ENCODE peak calls at places on chromosomes 2 and 18, in six cellular contexts. M is hepatocyte, H is PC-9, K is heart left ventricle, S is left lung, L is ovary. Y is an unnamed sample.

GRCh38 chr2:223920109-223920508 is 25.0 kb downstream of the WDFY1 start:
- DNase-seq in S (no peak), H (no peak), M (no peak), K (no peak), L (no peak), Y (no peak)

GRCh38 chr2:121038031-121038430 is 247.0 kb downstream of the TFCP2L1 start:
- DNase-seq in H (no peak), S (no peak), K (no peak), L (no peak), M (no peak), Y (no peak)

GRCh38 chr2:144490017-144490416 is 29.9 kb downstream of the ZEB2 start:
- DNase-seq in H (no peak), K (no peak), M (no peak), S (no peak), L (no peak), Y (no peak)

GRCh38 chr18:27967938-27968803 is 208.8 kb downstream of the CDH2 start:
- DNase-seq in L (no peak), K (no peak), H (no peak), M (no peak), S (no peak), Y (no peak)

GRCh38 chr2:149587950-149588487 is 444 bp upstream of the MMADHC start:
- DNase-seq in K (no peak), S (no peak), L (no peak), M (no peak), H (no peak), Y (no peak)

GRCh38 chr18:49059028-49059670 is 108.4 kb upstream of the SMAD7 start:
- DNase-seq in H (no peak), M (no peak), L (no peak), K (no peak), S (no peak), Y (no peak)

GRCh38 chr2:81299841-81300240 is 995.3 kb upstream of the LRRTM1 start:
- DNase-seq in S (no peak), H (no peak), K (no peak), L (no peak), M (no peak), Y (no peak)

GRCh38 chr2:214465386-214466146 is 54.7 kb downstream of the VWC2L start:
- DNase-seq in L (no peak), H (peak; percentile 23), K (peak; percentile 49), S (no peak), M (peak; percentile 28), Y (peak; percentile 53)

GRCh38 chr2:160075171-160075570 is 12.8 kb upstream of the PLA2R1 start:
- DNase-seq in L (no peak), M (no peak), H (no peak), K (peak; percentile 35), S (no peak), Y (peak; percentile 75)

GRCh38 chr2:241944821-241945220 is 75.3 kb downstream of the RTP5 start:
- DNase-seq in L (no peak), M (no peak), S (no peak), H (no peak), K (no peak), Y (no peak)

GRCh38 chr2:80151248-80151647 is 153.3 kb downstream of the LRRTM1 start:
- DNase-seq in L (no peak), H (no peak), K (no peak), M (no peak), S (no peak), Y (no peak)

GRCh38 chr2:176934131-176934530 is 278.5 kb upstream of the HNRNPA3 start:
- DNase-seq in K (no peak), L (no peak), M (no peak), S (no peak), H (no peak), Y (no peak)

GRCh38 chr2:222423632-222424280 is 587 bp upstream of the SGPP2 start:
- DNase-seq in H (peak; percentile 29), M (peak; percentile 37), S (peak; percentile 56), L (peak; percentile 29), K (no peak), Y (no peak)

GRCh38 chr2:94956797-94957391 is 68.6 kb upstream of the MAL start:
- DNase-seq in M (no peak), L (no peak), H (peak; percentile 45), K (no peak), S (no peak), Y (no peak)

GRCh38 chr18:49876536-49876935 is 63.2 kb upstream of the ACAA2 start:
- DNase-seq in M (no peak), K (no peak), S (no peak), H (no peak), L (no peak), Y (no peak)

GRCh38 chr2:22449676-22450075 is 935.3 kb upstream of the KLHL29 start:
- DNase-seq in K (no peak), H (no peak), M (no peak), L (no peak), S (no peak), Y (no peak)

GRCh38 chr18:47050468-47050867 is 15.0 kb upstream of the ELOA2 start:
- DNase-seq in M (peak; percentile 41), K (no peak), S (no peak), H (peak; percentile 3), L (no peak), Y (no peak)

GRCh38 chr2:225120175-225120574 is 77.9 kb upstream of the DOCK10 start:
- DNase-seq in S (no peak), H (peak; percentile 56), K (no peak), M (no peak), L (no peak), Y (no peak)

GRCh38 chr2:177392373-177393246 is at the start of gene AGPS:
- DNase-seq in M (peak; percentile 87), S (peak; percentile 85), L (peak; percentile 85), K (peak; percentile 87), H (peak; percentile 91), Y (peak; percentile 87)

GRCh38 chr2:70805987-70806386 is 14.4 kb downstream of the CLEC4F start:
- DNase-seq in M (no peak), H (no peak), S (no peak), L (no peak), K (no peak), Y (no peak)

GRCh38 chr18:59846814-59847490 is 52.8 kb upstream of the PMAIP1 start:
- DNase-seq in M (peak; percentile 76), K (no peak), S (no peak), H (peak; percentile 61), L (no peak), Y (no peak)

GRCh38 chr2:119252186-119253113 is 28.8 kb downstream of the STEAP3 start:
- DNase-seq in H (peak; percentile 61), K (no peak), S (no peak), M (peak; percentile 78), L (no peak), Y (no peak)

GRCh38 chr2:198157314-198157713 is 352.9 kb downstream of the PLCL1 start:
- DNase-seq in L (no peak), S (no peak), K (no peak), H (no peak), M (no peak), Y (no peak)

GRCh38 chr18:7778181-7778580 is 211.1 kb downstream of the PTPRM start:
- DNase-seq in M (no peak), K (no peak), S (no peak), L (no peak), H (no peak), Y (no peak)

GRCh38 chr18:56258178-56258577 is 380.2 kb downstream of the TXNL1 start:
- DNase-seq in M (no peak), H (no peak), K (no peak), L (no peak), S (no peak), Y (no peak)

GRCh38 chr18:23177433-23178072 is 42.3 kb downstream of the CABLES1 start:
- DNase-seq in L (no peak), S (no peak), H (no peak), K (no peak), M (no peak), Y (no peak)

DNA sequence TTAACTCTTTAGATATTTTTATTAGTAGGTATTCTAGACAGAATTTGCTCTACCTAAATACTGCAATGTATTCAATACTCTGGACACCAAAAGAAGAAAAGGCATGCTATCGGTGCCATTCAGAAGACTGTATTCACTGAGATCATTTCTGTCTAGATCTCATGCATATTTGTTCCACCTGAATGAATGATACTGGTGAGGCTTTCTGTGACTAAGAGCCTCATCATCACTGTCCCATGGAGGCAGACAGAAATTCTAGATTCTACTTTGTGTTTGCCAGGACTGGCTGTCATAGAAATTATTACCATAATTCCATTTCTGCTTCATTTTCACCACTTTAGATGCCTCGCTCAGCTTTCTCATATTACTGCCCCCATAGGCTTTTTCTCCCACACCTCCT is 340.7 kb downstream of the MBD2 start:
- DNase-seq in L (no peak), M (no peak), H (no peak), K (no peak), S (no peak), Y (no peak)
- H3K27ac ChIP-seq in L (no peak overlapping the region), M (no peak overlapping the region), H (no peak overlapping the region), K (no peak overlapping the region), S (no peak overlapping the region), Y (no peak overlapping the region)

DNA sequence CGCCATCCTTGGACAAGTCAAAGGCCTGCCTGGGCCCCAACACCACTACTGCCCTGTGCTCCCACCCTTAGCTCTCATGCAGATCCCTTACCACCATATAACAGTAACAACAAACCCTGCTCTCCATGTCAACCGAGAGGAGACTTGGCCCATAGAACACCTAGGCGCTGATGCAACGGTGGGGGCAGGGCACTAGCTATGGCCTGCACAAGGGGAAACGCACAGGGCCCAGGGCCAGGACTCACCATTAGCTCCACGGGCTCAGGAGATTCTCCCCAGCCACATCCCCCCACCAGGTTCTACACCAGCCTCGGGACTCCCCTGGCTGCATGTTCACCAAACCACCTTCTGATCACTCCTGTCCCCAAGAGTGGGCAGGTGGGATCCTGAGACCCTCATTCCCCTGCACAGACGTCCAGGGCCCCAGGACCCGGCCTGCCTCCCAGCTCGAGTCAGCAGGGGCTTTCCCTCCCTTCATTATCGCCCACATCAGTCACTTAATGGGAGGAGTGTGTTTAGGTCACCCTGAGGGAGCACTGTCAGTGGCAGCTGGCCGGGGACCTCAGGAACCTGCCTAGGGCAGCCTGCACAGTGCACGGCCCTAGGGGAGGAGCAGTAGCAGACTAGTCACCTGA is 29.3 kb downstream of the ANKMY1 start:
- DNase-seq in S (no peak), H (no peak), K (no peak), L (no peak), M (no peak), Y (no peak)
- H3K9me3 ChIP-seq in S (no peaks in the 10 kb centered on the region), H (peaks cover 16% of the 10 kb centered on the region), K (peaks cover 50% of the 10 kb centered on the region), L (no peaks in the 10 kb centered on the region), M (peaks cover 19% of the 10 kb centered on the region), Y (no peaks in the 10 kb centered on the region)

GRCh38 chr2:16626997-16627605 is 38.5 kb downstream of the CYRIA start:
- DNase-seq in L (no peak), H (no peak), S (no peak), K (no peak), M (no peak), Y (no peak)
- H3K4me1 ChIP-seq in L (peaks cover 24% of the 10 kb centered on the region), H (peaks cover 49% of the 10 kb centered on the region), S (peaks cover 26% of the 10 kb centered on the region), K (peaks cover 10% of the 10 kb centered on the region), M (no peaks in the 10 kb centered on the region), Y (no peaks in the 10 kb centered on the region)

GRCh38 chr2:152444448-152444847 is 109.5 kb downstream of the FMNL2 start:
- DNase-seq in H (no peak), M (no peak), L (no peak), K (no peak), S (no peak), Y (no peak)

GRCh38 chr2:152445375-152445774 is 110.4 kb downstream of the FMNL2 start:
- DNase-seq in H (no peak), L (no peak), K (no peak), M (no peak), S (no peak), Y (no peak)

GRCh38 chr2:152441961-152442360 is 107.0 kb downstream of the FMNL2 start:
- DNase-seq in K (no peak), L (no peak), M (no peak), H (no peak), S (no peak), Y (no peak)

GRCh38 chr2:152445791-152446201 is 110.8 kb downstream of the FMNL2 start:
- DNase-seq in M (no peak), L (no peak), K (no peak), H (no peak), S (no peak), Y (no peak)

GRCh38 chr2:152443771-152444170 is 108.8 kb downstream of the FMNL2 start:
- DNase-seq in M (no peak), S (peak; percentile 61), H (no peak), K (no peak), L (no peak), Y (peak; percentile 68)
- H3K27ac ChIP-seq in M (no peak overlapping the region), S (peak overlapping the region; percentile 9), H (no peak overlapping the region), K (no peak overlapping the region), L (no peak overlapping the region), Y (no peak overlapping the region)